ENCODE peak calls at places on chromosomes 2 and 18, in ten cellular contexts. H is left lung, U is A549, T is body of pancreas, I is lower lobe of right lung, W is breast epithelium, Y is left ventricle myocardium inferior, S is PC-3, V is pancreas, E is psoas muscle. F is an unnamed sample.
A peak's percentile ranks its signal among the peaks of the same experiment; 100 is the strongest.

GRCh38 chr2:208373460-208374089 is 33.0 kb upstream of the PTH2R start:
- DNase-seq in H (no peak), U (peak; percentile 44), T (peak; percentile 54), I (no peak), W (no peak), Y (no peak), S (peak; percentile 73), V (no peak), E (no peak), F (peak; percentile 13)

GRCh38 chr2:25043241-25043867 is 1.5 kb downstream of the EFR3B start:
- DNase-seq in H (no peak), U (peak; percentile 62), T (no peak), I (no peak), W (no peak), Y (no peak), S (peak; percentile 69), V (no peak), E (no peak), F (no peak)

GRCh38 chr18:46793565-46793964 is 36.7 kb upstream of the ST8SIA5 start:
- DNase-seq in H (no peak), U (no peak), T (no peak), I (no peak), W (no peak), Y (no peak), S (peak; percentile 2), V (no peak), E (no peak), F (no peak)

GRCh38 chr2:96549967-96550786 is 13.6 kb downstream of the ARID5A start:
- DNase-seq in H (no peak), U (peak; percentile 51), T (peak; percentile 89), I (peak; percentile 79), W (no peak), Y (peak; percentile 64), S (peak; percentile 82), V (peak; percentile 72), E (peak; percentile 82), F (no peak)

GRCh38 chr2:220356076-220356475 is 728.6 kb downstream of the SLC4A3 start:
- DNase-seq in H (no peak), U (no peak), T (no peak), I (no peak), W (no peak), Y (no peak), S (peak; percentile 63), V (no peak), E (no peak), F (no peak)

GRCh38 chr2:12809526-12809925 is 92.8 kb downstream of the TRIB2 start:
- DNase-seq in H (no peak), U (no peak), T (no peak), I (no peak), W (no peak), Y (peak; percentile 40), S (no peak), V (no peak), E (no peak), F (no peak)

GRCh38 chr2:201158111-201158929 is 24.6 kb upstream of the CASP10 start:
- DNase-seq in H (peak; percentile 89), U (peak; percentile 75), T (peak; percentile 73), I (peak; percentile 79), W (no peak), Y (peak; percentile 49), S (peak; percentile 86), V (peak; percentile 81), E (no peak), F (peak; percentile 78)

GRCh38 chr2:226573158-226573557 is 226.5 kb downstream of the IRS1 start:
- DNase-seq in H (no peak), U (no peak), T (no peak), I (no peak), W (no peak), Y (no peak), S (no peak), V (no peak), E (no peak), F (no peak)

GRCh38 chr2:96330407-96330806 is 5.2 kb upstream of the NCAPH start:
- DNase-seq in H (no peak), U (no peak), T (no peak), I (no peak), W (no peak), Y (no peak), S (peak; percentile 85), V (no peak), E (no peak), F (peak; percentile 70)

GRCh38 chr2:74528600-74529356 is 728 bp downstream of the AUP1 start:
- DNase-seq in H (no peak), U (no peak), T (no peak), I (no peak), W (no peak), Y (no peak), S (no peak), V (no peak), E (no peak), F (no peak)

GRCh38 chr18:79496237-79496977 is 100.7 kb downstream of the NFATC1 start:
- DNase-seq in H (peak; percentile 72), U (no peak), T (no peak), I (peak; percentile 40), W (no peak), Y (peak; percentile 13), S (no peak), V (peak; percentile 12), E (peak; percentile 49), F (no peak)

GRCh38 chr2:152453129-152453642 is 118.2 kb downstream of the FMNL2 start:
- DNase-seq in H (no peak), U (no peak), T (no peak), I (no peak), W (no peak), Y (no peak), S (no peak), V (no peak), E (no peak), F (no peak)

GRCh38 chr2:114550895-114551793 is 108.7 kb downstream of the DPP10 start:
- DNase-seq in H (no peak), U (peak; percentile 9), T (peak; percentile 64), I (no peak), W (no peak), Y (no peak), S (peak; percentile 75), V (peak; percentile 49), E (no peak), F (no peak)

GRCh38 chr18:22066083-22066485 is 103.3 kb upstream of the GATA6 start:
- DNase-seq in H (no peak), U (no peak), T (no peak), I (no peak), W (no peak), Y (no peak), S (no peak), V (no peak), E (no peak), F (no peak)

GRCh38 chr2:241804326-241805276 is 4.4 kb upstream of the NEU4 start:
- DNase-seq in H (peak; percentile 70), U (no peak), T (no peak), I (peak; percentile 45), W (no peak), Y (no peak), S (peak; percentile 21), V (no peak), E (peak; percentile 56), F (no peak)

GRCh38 chr18:30094556-30094955 is 948.0 kb downstream of the DSC3 start:
- DNase-seq in H (no peak), U (no peak), T (no peak), I (no peak), W (no peak), Y (no peak), S (peak; percentile 56), V (no peak), E (no peak), F (no peak)

GRCh38 chr2:86396304-86396785 is 44.8 kb upstream of the KDM3A start:
- DNase-seq in H (no peak), U (peak; percentile 38), T (peak; percentile 77), I (peak; percentile 51), W (no peak), Y (no peak), S (peak; percentile 65), V (peak; percentile 74), E (peak; percentile 52), F (peak; percentile 56)

GRCh38 chr2:233072838-233073237 is 12.7 kb downstream of the INPP5D start:
- DNase-seq in H (no peak), U (no peak), T (no peak), I (no peak), W (peak; percentile 27), Y (no peak), S (no peak), V (no peak), E (no peak), F (no peak)
- H3K4me1 ChIP-seq in H (peaks cover 50% of the 10 kb centered on the region), U (no peaks in the 10 kb centered on the region), T (peaks cover 8% of the 10 kb centered on the region), I (peaks cover 30% of the 10 kb centered on the region), W (peaks cover 11% of the 10 kb centered on the region), Y (peaks cover 12% of the 10 kb centered on the region), S (peaks cover under 1% of the 10 kb centered on the region), V (no peaks in the 10 kb centered on the region), E (no peaks in the 10 kb centered on the region), F (no peaks in the 10 kb centered on the region)

GRCh38 chr2:187862715-187863114 is 308.5 kb upstream of the TFPI start:
- DNase-seq in H (no peak), U (no peak), T (no peak), I (no peak), W (no peak), Y (no peak), S (no peak), V (no peak), E (no peak), F (no peak)
- TF ChIP-seq CTCF in H (no peak), U (no peak), T (no peak), I (no peak), W (no peak), Y (no peak), S (no peak), V (no peak), E (no peak), F (no peak)

GRCh38 chr2:71720283-71720560 is 266.9 kb downstream of the DYSF start:
- DNase-seq in H (no peak), U (no peak), T (no peak), I (no peak), W (no peak), Y (no peak), S (peak; percentile 29), V (no peak), E (no peak), F (no peak)

GRCh38 chr2:71720596-71721361 is 267.4 kb downstream of the DYSF start:
- DNase-seq in H (no peak), U (no peak), T (no peak), I (no peak), W (no peak), Y (no peak), S (no peak), V (no peak), E (no peak), F (no peak)

GRCh38 chr2:71716697-71717624 is 263.6 kb downstream of the DYSF start:
- DNase-seq in H (peak; percentile 85), U (no peak), T (peak; percentile 62), I (peak; percentile 74), W (peak; percentile 66), Y (peak; percentile 96), S (peak; percentile 93), V (peak; percentile 52), E (peak; percentile 97), F (no peak)

GRCh38 chr2:71719520-71720282 is 266.3 kb downstream of the DYSF start:
- DNase-seq in H (no peak), U (no peak), T (no peak), I (no peak), W (no peak), Y (no peak), S (no peak), V (no peak), E (no peak), F (no peak)

GRCh38 chr2:71718686-71719085 is 265.3 kb downstream of the DYSF start:
- DNase-seq in H (no peak), U (no peak), T (no peak), I (no peak), W (no peak), Y (no peak), S (no peak), V (no peak), E (no peak), F (no peak)
- H3K4me1 ChIP-seq in H (peaks cover 19% of the 10 kb centered on the region), U (peaks cover 10% of the 10 kb centered on the region), T (peaks cover 47% of the 10 kb centered on the region), I (peaks cover 43% of the 10 kb centered on the region), W (peaks cover 4% of the 10 kb centered on the region), Y (peaks cover 81% of the 10 kb centered on the region), S (peaks cover 20% of the 10 kb centered on the region), V (no peaks in the 10 kb centered on the region), E (peaks cover 50% of the 10 kb centered on the region), F (no peaks in the 10 kb centered on the region)

GRCh38 chr2:63840785-63841253 is 877 bp upstream of the UGP2 start:
- DNase-seq in H (peak; percentile 98), U (peak; percentile 97), T (peak; percentile 99), I (peak; percentile 99), W (peak; percentile 98), Y (peak; percentile 99), S (peak; percentile 98), V (peak; percentile 99), E (peak; percentile 99), F (peak; percentile 90)
- TF ChIP-seq CTCF in H (no peak), U (no peak), T (peak; percentile 0), I (peak; percentile 17), W (no peak), Y (no peak), S (no peak), V (no peak), E (no peak), F (peak; percentile 10)

F was measured in foreskin keratinocyte.